ENCODE peak calls at places on chromosomes 16 and 17, in nine cellular contexts. S is neuronal stem cell; M is left ventricle myocardium inferior; L is CD4-positive, alpha-beta memory T cell; Y is Karpas-422; W is adrenal gland; R is HCT116; U is thoracic aorta; E is sigmoid colon. N is an unnamed sample.

GRCh38 chr17:34307110-34307509 is 12.1 kb upstream of the CCL8 start:
- DNase-seq in S (no peak), L (no peak), Y (no peak), E (no peak), R (no peak), U (no peak), W (peak; percentile 22), M (peak; percentile 46), N (no peak)

GRCh38 chr17:7862692-7863437 is 5.1 kb downstream of the CYB5D1 start:
- DNase-seq in W (peak; percentile 49), S (peak; percentile 71), R (no peak), M (peak; percentile 20), U (no peak), L (peak; percentile 37), Y (peak; percentile 84), E (peak; percentile 74), N (no peak)

GRCh38 chr16:63943568-63943967 is 1178.3 kb downstream of the CDH11 start:
- DNase-seq in S (no peak), R (no peak), U (no peak), L (no peak), Y (no peak), W (no peak), M (no peak), E (no peak), N (no peak)

GRCh38 chr17:3536736-3537135 is 20.9 kb downstream of the TRPV3 start:
- DNase-seq in M (no peak), E (no peak), S (no peak), L (no peak), U (no peak), W (no peak), R (no peak), Y (no peak), N (no peak)

GRCh38 chr16:62066747-62067146 is 30.5 kb upstream of the CDH8 start:
- DNase-seq in E (no peak), R (no peak), L (no peak), Y (no peak), U (no peak), S (no peak), M (no peak), W (no peak), N (no peak)

GRCh38 chr16:26413780-26414179 is 652.9 kb upstream of the C16orf82 start:
- DNase-seq in M (no peak), W (no peak), L (no peak), E (no peak), Y (no peak), R (no peak), U (no peak), S (no peak), N (no peak)

GRCh38 chr17:20092973-20093626 is 83.9 kb downstream of the SPECC1 start:
- DNase-seq in R (no peak), S (no peak), M (no peak), Y (no peak), E (no peak), U (no peak), L (no peak), W (no peak), N (no peak)

GRCh38 chr16:75265911-75266701 is 14.7 kb upstream of the BCAR1 start:
- DNase-seq in R (no peak), E (peak; percentile 90), U (no peak), S (peak; percentile 92), M (peak; percentile 75), Y (peak; percentile 88), L (no peak), W (peak; percentile 81), N (peak; percentile 94)

GRCh38 chr16:1932050-1933028 is 10.7 kb downstream of the MSRB1 start:
- DNase-seq in E (no peak), Y (no peak), R (no peak), M (no peak), U (no peak), W (peak; percentile 51), S (no peak), L (no peak), N (no peak)

GRCh38 chr17:82263641-82264040 is 9.9 kb downstream of the CSNK1D start:
- DNase-seq in R (no peak), Y (no peak), E (no peak), M (no peak), U (no peak), W (no peak), S (no peak), L (no peak), N (no peak)

GRCh38 chr17:30378797-30379302 is at the start of gene CPD:
- DNase-seq in U (peak; percentile 86), W (peak; percentile 95), M (peak; percentile 98), S (peak; percentile 96), L (peak; percentile 94), E (peak; percentile 98), Y (peak; percentile 97), R (peak; percentile 81), N (peak; percentile 96)

GRCh38 chr16:14196539-14196938 is 125.4 kb downstream of the MRTFB start:
- DNase-seq in Y (no peak), E (no peak), M (no peak), R (no peak), W (no peak), U (no peak), S (no peak), L (no peak), N (no peak)

GRCh38 chr16:30381351-30382041 is 865 bp downstream of the SEPTIN1 start:
- DNase-seq in E (no peak), Y (peak; percentile 64), R (no peak), L (peak; percentile 70), S (no peak), W (no peak), U (no peak), M (no peak), N (no peak)

GRCh38 chr17:78707016-78707415 is 75.1 kb downstream of the CYTH1 start:
- DNase-seq in W (no peak), Y (no peak), S (no peak), R (no peak), U (no peak), M (no peak), E (no peak), L (no peak), N (no peak)

GRCh38 chr17:28572294-28573099 is 1.2 kb upstream of the PIGS start:
- DNase-seq in Y (no peak), M (no peak), S (no peak), R (no peak), W (no peak), E (no peak), U (no peak), L (no peak), N (no peak)

GRCh38 chr17:28571255-28572122 is at the start of gene PIGS:
- DNase-seq in U (peak; percentile 73), L (peak; percentile 93), E (peak; percentile 97), W (peak; percentile 95), S (peak; percentile 88), Y (peak; percentile 97), M (peak; percentile 97), R (peak; percentile 81), N (peak; percentile 97)

GRCh38 chr17:28567604-28568003 is 3.7 kb downstream of the PIGS start:
- DNase-seq in W (no peak), R (no peak), M (no peak), L (no peak), S (no peak), U (no peak), E (no peak), Y (peak; percentile 92), N (no peak)

GRCh38 chr17:28570716-28571254 is 539 bp downstream of the PIGS start:
- DNase-seq in L (peak; percentile 74), W (peak; percentile 25), Y (peak; percentile 76), U (no peak), R (no peak), S (no peak), E (peak; percentile 73), M (peak; percentile 25), N (peak; percentile 67)

DNA sequence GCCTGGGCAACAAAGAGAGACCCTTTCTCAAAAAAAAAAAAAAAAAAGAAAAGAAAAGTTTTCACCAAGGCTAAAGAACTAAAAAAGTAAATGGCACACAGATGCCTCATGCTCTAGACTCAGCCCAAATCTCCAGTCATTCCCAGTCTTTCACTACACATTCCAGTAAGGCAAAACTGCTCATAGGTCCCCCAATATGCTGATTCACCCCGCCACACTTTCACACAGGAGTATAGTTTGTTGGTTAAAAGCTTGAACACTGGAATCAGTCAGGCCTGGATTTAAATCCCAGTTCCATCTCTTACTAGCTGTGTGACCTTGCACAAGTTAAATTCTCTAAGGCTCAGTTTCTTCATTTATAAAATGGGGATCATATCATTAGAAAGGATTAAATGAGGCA is 1.9 kb downstream of the PIGS start:
- DNase-seq in L (no peak), U (no peak), W (no peak), E (peak; percentile 14), M (no peak), S (no peak), R (no peak), Y (no peak), N (no peak)
- H3K4me1 ChIP-seq in L (peaks cover 60% of the 10 kb centered on the region), U (peaks cover 28% of the 10 kb centered on the region), W (peaks cover 13% of the 10 kb centered on the region), E (peaks cover 17% of the 10 kb centered on the region), M (peaks cover 47% of the 10 kb centered on the region), S (peaks cover 2% of the 10 kb centered on the region), R (peaks cover 20% of the 10 kb centered on the region), Y (peaks cover 58% of the 10 kb centered on the region), N (peaks cover 21% of the 10 kb centered on the region)

GRCh38 chr16:87848676-87849345 is 20.5 kb downstream of the SLC7A5 start:
- DNase-seq in W (no peak), L (no peak), R (no peak), Y (no peak), M (no peak), U (no peak), S (no peak), E (no peak), N (no peak)
- H3K4me1 ChIP-seq in W (peaks cover 8% of the 10 kb centered on the region), L (peaks cover 18% of the 10 kb centered on the region), R (peaks cover 13% of the 10 kb centered on the region), Y (peaks cover 97% of the 10 kb centered on the region), M (peaks cover 35% of the 10 kb centered on the region), U (peaks cover 16% of the 10 kb centered on the region), S (peaks cover 28% of the 10 kb centered on the region), E (peaks cover 36% of the 10 kb centered on the region), N (peaks cover 45% of the 10 kb centered on the region)

DNA sequence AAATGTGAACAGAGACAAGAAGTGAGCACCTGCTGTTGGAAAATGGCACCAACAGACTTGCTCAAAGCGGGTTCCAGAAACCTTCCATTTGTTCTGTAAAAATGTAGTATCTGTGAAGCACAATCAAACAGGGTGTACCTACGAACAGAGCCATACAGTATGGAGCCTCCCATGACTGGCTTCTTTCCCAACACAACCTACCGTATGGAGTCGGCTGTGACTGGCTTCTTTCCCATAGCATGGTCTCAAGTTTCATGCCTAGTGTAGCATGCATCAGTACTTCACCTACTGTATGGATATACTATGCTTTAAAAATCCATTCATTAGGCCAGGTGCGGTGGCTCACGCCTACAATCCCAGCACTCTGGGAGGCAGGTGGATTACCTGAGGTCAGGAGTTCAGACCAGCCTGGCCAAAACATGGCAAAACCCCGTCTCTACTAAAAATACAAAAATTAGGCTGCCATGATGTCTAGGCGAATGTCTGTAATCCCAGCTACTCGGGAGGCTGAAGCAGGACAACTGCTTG is 26.2 kb downstream of the YWHAE start:
- DNase-seq in R (no peak), S (no peak), Y (no peak), W (no peak), L (no peak), E (no peak), U (no peak), M (no peak), N (no peak)
- H3K4me1 ChIP-seq in R (peaks cover 18% of the 10 kb centered on the region), S (peaks cover 1% of the 10 kb centered on the region), Y (peaks cover 44% of the 10 kb centered on the region), W (peaks cover 44% of the 10 kb centered on the region), L (peaks cover 86% of the 10 kb centered on the region), E (peaks cover 94% of the 10 kb centered on the region), U (peaks cover 97% of the 10 kb centered on the region), M (peaks cover 100% of the 10 kb centered on the region), N (peaks cover 16% of the 10 kb centered on the region)

DNA sequence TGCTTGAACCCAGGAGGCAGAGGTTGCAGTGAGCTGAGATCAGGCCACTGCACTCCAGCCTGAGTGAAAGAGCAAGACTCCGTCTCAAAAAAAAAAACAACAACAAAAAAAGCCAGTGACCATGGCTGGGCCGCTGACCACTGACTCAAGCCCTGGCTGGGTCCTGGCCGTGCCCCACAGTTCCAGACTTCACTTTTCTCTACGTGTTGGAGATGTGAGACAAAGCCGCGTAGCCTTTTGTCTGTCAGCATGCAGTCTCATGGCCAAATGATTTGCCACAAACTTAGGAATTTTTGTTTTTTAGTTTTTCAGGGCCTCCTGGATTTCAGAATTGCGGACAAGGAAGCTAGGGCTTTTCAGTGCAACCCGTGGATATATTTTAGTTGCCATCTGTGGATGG is 89.3 kb upstream of the CIBAR2 start:
- DNase-seq in S (no peak), Y (no peak), M (no peak), U (no peak), W (peak; percentile 60), L (no peak), E (no peak), R (no peak), N (no peak)
- H3K4me1 ChIP-seq in S (peaks cover 24% of the 10 kb centered on the region), Y (no peaks in the 10 kb centered on the region), M (peaks cover 87% of the 10 kb centered on the region), U (peaks cover 57% of the 10 kb centered on the region), W (peaks cover 67% of the 10 kb centered on the region), L (no peaks in the 10 kb centered on the region), E (peaks cover 83% of the 10 kb centered on the region), R (peaks cover 70% of the 10 kb centered on the region), N (peaks cover 30% of the 10 kb centered on the region)

N was measured in Caco-2.